ENCODE peak calls at places on chromosomes 16 and 17, in six cellular contexts. One of them, this sample, is unnamed.

GRCh38 chr17:54956802-54957201 is 11.7 kb downstream of the COX11 start:
- DNase-seq in IMR-90: no peak
- DNase-seq in H1: no peak
- DNase-seq in mesendoderm: peak
- DNase-seq in neuronal stem cell: no peak
- DNase-seq in mesenchymal stem cell: no peak
- DNase-seq in this sample: no peak

GRCh38 chr16:51938861-51939260 is 608.1 kb downstream of the TOX3 start:
- DNase-seq in IMR-90: no peak
- DNase-seq in H1: no peak
- DNase-seq in mesendoderm: no peak
- DNase-seq in neuronal stem cell: no peak
- DNase-seq in mesenchymal stem cell: no peak
- DNase-seq in this sample: no peak

GRCh38 chr16:19868421-19868820 is 16.2 kb downstream of the GPRC5B start:
- DNase-seq in IMR-90: no peak
- DNase-seq in H1: no peak
- DNase-seq in mesendoderm: no peak
- DNase-seq in neuronal stem cell: no peak
- DNase-seq in mesenchymal stem cell: no peak
- DNase-seq in this sample: no peak

GRCh38 chr17:6145946-6146345 is 75.8 kb downstream of the WSCD1 start:
- DNase-seq in IMR-90: no peak
- DNase-seq in H1: no peak
- DNase-seq in mesendoderm: peak
- DNase-seq in neuronal stem cell: no peak
- DNase-seq in mesenchymal stem cell: no peak
- DNase-seq in this sample: no peak

GRCh38 chr16:51577621-51578303 is 426.7 kb upstream of the SALL1 start:
- DNase-seq in IMR-90: peak
- DNase-seq in H1: no peak
- DNase-seq in mesendoderm: peak
- DNase-seq in neuronal stem cell: no peak
- DNase-seq in mesenchymal stem cell: peak
- DNase-seq in this sample: no peak

GRCh38 chr17:47203984-47204721 is 5.0 kb upstream of the MYL4 start:
- DNase-seq in IMR-90: peak
- DNase-seq in H1: no peak
- DNase-seq in mesendoderm: no peak
- DNase-seq in neuronal stem cell: no peak
- DNase-seq in mesenchymal stem cell: peak
- DNase-seq in this sample: no peak

GRCh38 chr17:1577186-1577585 is 14.6 kb upstream of the PITPNA start:
- DNase-seq in IMR-90: peak
- DNase-seq in H1: no peak
- DNase-seq in mesendoderm: peak
- DNase-seq in neuronal stem cell: no peak
- DNase-seq in mesenchymal stem cell: peak
- DNase-seq in this sample: peak

GRCh38 chr17:50290074-50290702 is 15.9 kb downstream of the TMEM92 start:
- DNase-seq in IMR-90: peak
- DNase-seq in H1: no peak
- DNase-seq in mesendoderm: peak
- DNase-seq in neuronal stem cell: no peak
- DNase-seq in mesenchymal stem cell: peak
- DNase-seq in this sample: peak

GRCh38 chr17:75927286-75927922 is 13.4 kb downstream of the FBF1 start:
- DNase-seq in IMR-90: no peak
- DNase-seq in H1: no peak
- DNase-seq in mesendoderm: peak
- DNase-seq in neuronal stem cell: no peak
- DNase-seq in mesenchymal stem cell: peak
- DNase-seq in this sample: no peak

GRCh38 chr17:57380055-57380356 is 123.7 kb downstream of the MSI2 start:
- DNase-seq in IMR-90: no peak
- DNase-seq in H1: no peak
- DNase-seq in mesendoderm: no peak
- DNase-seq in neuronal stem cell: no peak
- DNase-seq in mesenchymal stem cell: no peak
- DNase-seq in this sample: no peak

GRCh38 chr16:9297437-9298113 is 206.1 kb downstream of the HAPSTR1 start:
- DNase-seq in IMR-90: no peak
- DNase-seq in H1: peak
- DNase-seq in mesendoderm: peak
- DNase-seq in neuronal stem cell: no peak
- DNase-seq in mesenchymal stem cell: no peak
- DNase-seq in this sample: no peak

GRCh38 chr17:14301279-14301760 is 439 bp downstream of the HS3ST3B1 start:
- DNase-seq in IMR-90: no peak
- DNase-seq in H1: no peak
- DNase-seq in mesendoderm: no peak
- DNase-seq in neuronal stem cell: no peak
- DNase-seq in mesenchymal stem cell: no peak
- DNase-seq in this sample: no peak

GRCh38 chr17:17915183-17915582 is 57.0 kb downstream of the TOM1L2 start:
- DNase-seq in IMR-90: no peak
- DNase-seq in H1: no peak
- DNase-seq in mesendoderm: no peak
- DNase-seq in neuronal stem cell: no peak
- DNase-seq in mesenchymal stem cell: no peak
- DNase-seq in this sample: no peak

GRCh38 chr16:75621170-75621477 is 2.0 kb downstream of the ADAT1 start:
- DNase-seq in IMR-90: peak
- DNase-seq in H1: no peak
- DNase-seq in mesendoderm: peak
- DNase-seq in neuronal stem cell: no peak
- DNase-seq in mesenchymal stem cell: peak
- DNase-seq in this sample: no peak

GRCh38 chr16:79358188-79358587 is 242.3 kb downstream of the MAF start:
- DNase-seq in IMR-90: no peak
- DNase-seq in H1: no peak
- DNase-seq in mesendoderm: no peak
- DNase-seq in neuronal stem cell: no peak
- DNase-seq in mesenchymal stem cell: no peak
- DNase-seq in this sample: no peak

GRCh38 chr17:72422505-72423285 is 301.9 kb downstream of the SOX9 start:
- DNase-seq in IMR-90: peak
- DNase-seq in H1: no peak
- DNase-seq in mesendoderm: peak
- DNase-seq in neuronal stem cell: no peak
- DNase-seq in mesenchymal stem cell: peak
- DNase-seq in this sample: peak

DNA sequence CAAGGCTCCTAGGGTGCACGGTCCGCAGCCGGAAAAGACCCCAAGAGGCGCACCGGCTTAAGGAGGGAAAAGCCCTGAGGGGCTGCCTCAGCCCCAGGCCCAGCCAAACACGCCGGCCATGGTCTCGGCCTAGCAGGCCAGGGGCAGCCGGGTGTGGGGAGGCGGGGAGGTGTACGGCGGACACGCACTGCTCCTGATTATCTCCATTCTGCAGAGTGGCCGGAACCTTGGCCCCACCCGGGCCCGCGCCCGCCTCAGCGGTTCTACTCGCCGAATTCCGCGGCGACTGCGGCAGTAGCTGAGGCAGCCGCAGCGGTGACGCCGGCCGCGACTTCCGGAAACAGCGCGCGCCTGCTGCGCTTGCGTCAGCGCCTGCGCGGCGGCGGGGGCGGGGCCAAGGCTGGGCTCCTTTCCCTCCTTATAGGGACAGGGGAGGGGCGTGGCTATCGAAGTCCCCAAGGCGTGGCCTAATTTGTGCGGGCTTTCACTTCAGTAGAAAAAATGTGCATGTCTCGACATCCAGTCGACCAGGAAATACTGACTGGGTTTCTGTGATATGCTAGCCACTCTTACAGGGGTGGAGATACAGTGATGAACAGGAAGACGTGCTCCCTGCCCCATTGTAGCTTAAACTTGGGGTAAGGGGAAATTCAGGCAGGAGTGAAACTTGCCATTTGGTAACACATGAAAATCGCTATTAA is at the start of gene PARN:
- DNase-seq in IMR-90: peak
- DNase-seq in H1: peak
- DNase-seq in mesendoderm: peak
- DNase-seq in neuronal stem cell: peak
- DNase-seq in mesenchymal stem cell: peak
- DNase-seq in this sample: peak
- H3K4ac ChIP-seq in IMR-90: peak
- H3K4ac ChIP-seq in H1: peak
- H3K4ac ChIP-seq in mesendoderm: peak
- H3K4ac ChIP-seq in neuronal stem cell: no peak
- H3K4ac ChIP-seq in mesenchymal stem cell: peak
- H3K4ac ChIP-seq in this sample: peak

DNA sequence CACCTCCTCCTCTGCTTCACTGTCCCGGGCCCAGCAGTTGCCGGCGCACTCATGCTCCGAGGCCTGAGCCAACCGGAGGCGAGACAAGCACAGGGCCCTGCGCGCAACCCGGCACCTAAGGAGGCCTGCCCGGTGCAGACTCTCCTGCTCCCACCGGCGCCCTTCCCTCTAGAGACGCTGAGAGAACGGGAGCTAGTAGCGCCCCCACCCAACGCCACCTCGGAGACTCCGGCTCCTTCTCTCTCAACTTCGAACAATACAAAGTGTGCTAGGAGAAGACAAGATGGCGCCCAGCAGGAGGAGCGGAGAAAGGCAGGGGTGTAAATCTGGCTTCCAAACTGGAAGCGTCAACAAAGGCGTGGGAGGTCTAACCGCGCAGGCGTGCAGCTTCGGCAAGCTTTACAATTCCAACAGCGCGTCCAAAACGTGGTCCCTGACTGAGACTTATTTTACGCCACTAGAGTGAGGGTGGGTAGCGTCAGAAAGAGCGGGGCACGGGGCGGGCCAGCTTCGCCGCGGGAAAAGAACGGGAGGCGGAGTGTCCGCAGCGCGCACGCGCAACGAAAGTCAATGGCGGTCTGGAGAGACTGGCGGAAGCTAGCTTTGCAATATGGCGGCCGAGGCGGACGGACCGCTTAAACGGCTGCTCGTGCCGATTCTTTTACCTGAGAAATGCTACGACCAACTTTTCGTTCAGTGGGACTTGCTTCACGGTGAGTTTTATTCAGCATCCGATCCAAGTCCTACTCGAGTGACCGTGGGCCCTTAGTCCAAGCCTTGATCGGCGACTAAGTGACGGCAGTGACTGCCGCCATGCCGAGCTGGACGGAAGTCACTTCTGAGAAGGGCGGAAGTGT is at the start of gene MPDU1:
- DNase-seq in IMR-90: peak
- DNase-seq in H1: peak
- DNase-seq in mesendoderm: peak
- DNase-seq in neuronal stem cell: peak
- DNase-seq in mesenchymal stem cell: peak
- DNase-seq in this sample: peak
- H2BK120ac ChIP-seq in IMR-90: peak
- H2BK120ac ChIP-seq in H1: peak
- H2BK120ac ChIP-seq in mesendoderm: no peak
- H2BK120ac ChIP-seq in neuronal stem cell: peak
- H2BK120ac ChIP-seq in mesenchymal stem cell: peak
- H2BK120ac ChIP-seq in this sample: peak

DNA sequence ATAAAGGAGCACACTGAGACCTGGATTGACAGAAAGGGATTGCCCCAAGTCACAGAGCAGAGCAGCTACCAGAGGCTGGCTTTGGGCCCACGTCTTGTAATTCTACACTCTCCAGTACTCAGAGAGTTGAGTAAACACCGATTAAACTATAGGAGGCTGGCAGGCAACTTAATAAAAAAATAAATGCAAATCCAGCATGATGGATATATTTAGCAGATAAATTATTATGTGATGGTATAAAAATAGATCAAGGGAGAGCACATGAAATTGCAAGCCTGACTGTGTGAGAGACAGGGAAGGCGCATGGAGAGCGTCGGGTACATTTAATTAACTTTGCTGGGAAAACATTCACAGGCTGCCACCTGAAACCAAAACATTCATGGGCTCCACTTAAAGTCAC is 87.7 kb upstream of the CCL2 start:
- DNase-seq in IMR-90: peak
- DNase-seq in H1: no peak
- DNase-seq in mesendoderm: no peak
- DNase-seq in neuronal stem cell: no peak
- DNase-seq in mesenchymal stem cell: no peak
- DNase-seq in this sample: no peak
- H3K4me3 ChIP-seq in IMR-90: no peak
- H3K4me3 ChIP-seq in H1: no peak
- H3K4me3 ChIP-seq in mesendoderm: no peak
- H3K4me3 ChIP-seq in neuronal stem cell: no peak
- H3K4me3 ChIP-seq in mesenchymal stem cell: no peak
- H3K4me3 ChIP-seq in this sample: no peak

GRCh38 chr16:84557059-84557458 is 52.6 kb upstream of the MEAK7 start:
- DNase-seq in IMR-90: no peak
- DNase-seq in H1: no peak
- DNase-seq in mesendoderm: no peak
- DNase-seq in neuronal stem cell: no peak
- DNase-seq in mesenchymal stem cell: no peak
- DNase-seq in this sample: peak

GRCh38 chr16:84560269-84560668 is 55.8 kb upstream of the MEAK7 start:
- DNase-seq in IMR-90: no peak
- DNase-seq in H1: no peak
- DNase-seq in mesendoderm: no peak
- DNase-seq in neuronal stem cell: no peak
- DNase-seq in mesenchymal stem cell: no peak
- DNase-seq in this sample: peak

GRCh38 chr16:84561291-84561690 is 56.6 kb downstream of the COTL1 start:
- DNase-seq in IMR-90: no peak
- DNase-seq in H1: no peak
- DNase-seq in mesendoderm: no peak
- DNase-seq in neuronal stem cell: no peak
- DNase-seq in mesenchymal stem cell: no peak
- DNase-seq in this sample: peak

GRCh38 chr16:84557504-84557903 is 53.0 kb upstream of the MEAK7 start:
- DNase-seq in IMR-90: no peak
- DNase-seq in H1: peak
- DNase-seq in mesendoderm: no peak
- DNase-seq in neuronal stem cell: no peak
- DNase-seq in mesenchymal stem cell: no peak
- DNase-seq in this sample: no peak

GRCh38 chr16:84559311-84559932 is 55.0 kb upstream of the MEAK7 start:
- DNase-seq in IMR-90: no peak
- DNase-seq in H1: peak
- DNase-seq in mesendoderm: no peak
- DNase-seq in neuronal stem cell: no peak
- DNase-seq in mesenchymal stem cell: no peak
- DNase-seq in this sample: peak
- H3K4ac ChIP-seq in IMR-90: no peak
- H3K4ac ChIP-seq in H1: peak
- H3K4ac ChIP-seq in mesendoderm: no peak
- H3K4ac ChIP-seq in neuronal stem cell: no peak
- H3K4ac ChIP-seq in mesenchymal stem cell: no peak
- H3K4ac ChIP-seq in this sample: no peak

DNA sequence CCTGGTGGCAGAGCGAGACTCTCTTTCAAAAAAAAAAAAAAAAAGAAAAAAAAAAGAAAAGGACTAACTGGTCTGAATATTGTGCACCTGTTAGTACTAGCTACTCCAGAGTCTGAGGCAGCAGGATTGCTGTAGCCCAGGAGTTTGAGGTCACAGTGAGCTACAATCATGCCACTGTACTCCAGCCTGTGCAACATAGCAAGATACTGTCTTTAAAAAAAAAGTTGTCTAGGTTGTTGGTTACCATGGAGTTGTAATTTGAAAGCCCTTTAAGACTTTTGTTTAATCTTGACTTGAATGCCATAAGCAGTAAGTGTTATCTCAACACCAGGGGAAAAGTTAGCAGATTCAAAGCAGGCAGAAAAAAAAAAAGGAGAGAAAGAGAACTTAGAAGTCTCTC is 10.9 kb upstream of the C16orf54 start:
- DNase-seq in IMR-90: peak
- DNase-seq in H1: no peak
- DNase-seq in mesendoderm: no peak
- DNase-seq in neuronal stem cell: no peak
- DNase-seq in mesenchymal stem cell: peak
- DNase-seq in this sample: no peak
- H2BK120ac ChIP-seq in IMR-90: no peak
- H2BK120ac ChIP-seq in H1: no peak
- H2BK120ac ChIP-seq in mesendoderm: no peak
- H2BK120ac ChIP-seq in neuronal stem cell: no peak
- H2BK120ac ChIP-seq in mesenchymal stem cell: no peak
- H2BK120ac ChIP-seq in this sample: no peak

This sample was measured in trophoblast cell.